ENCODE peak calls at places on chromosomes 5 and 9, in six cellular contexts. G, E, Y, M, P and D are unnamed samples.

GRCh38 chr5:172765766-172766286 is 5.2 kb downstream of the DUSP1 start:
- DNase-seq in Y (no peak), M (no peak), P (no peak), E (no peak), G (no peak), D (no peak)

GRCh38 chr9:4370501-4370900 is 70.6 kb upstream of the GLIS3 start:
- DNase-seq in P (no peak), Y (no peak), G (no peak), M (no peak), E (no peak), D (no peak)

GRCh38 chr5:152632380-152632779 is 227.3 kb upstream of the NMUR2 start:
- DNase-seq in Y (no peak), M (no peak), P (no peak), E (no peak), G (no peak), D (no peak)

GRCh38 chr5:442335-443238 is at the start of gene EXOC3:
- DNase-seq in E (peak), P (peak), Y (peak), G (peak), M (peak), D (peak)

GRCh38 chr5:50445281-50445949 is 4.3 kb upstream of the EMB start:
- DNase-seq in E (no peak), G (no peak), P (no peak), M (peak), Y (no peak), D (peak)

GRCh38 chr9:83238871-83239624 is 176.1 kb upstream of the RASEF start:
- DNase-seq in Y (no peak), E (peak), P (no peak), G (no peak), M (no peak), D (no peak)

GRCh38 chr5:31809037-31809910 is 170.3 kb downstream of the PDZD2 start:
- DNase-seq in P (peak), M (peak), Y (peak), G (no peak), E (peak), D (peak)

GRCh38 chr9:109369285-109369684 is 48.4 kb upstream of the EPB41L4B start:
- DNase-seq in G (no peak), E (peak), P (no peak), Y (no peak), M (no peak), D (no peak)